ENCODE peak calls at places on chromosomes 7 and 10, in six cellular contexts. V, N, X, Y, Z and H are unnamed samples. For H3K27me3, the result is how much of the 10 kb centered on the place peaks cover.

GRCh38 chr7:103706805-103707204 is 260.8 kb upstream of the SLC26A5 start:
- DNase-seq in X (no peak), Z (no peak), N (no peak), V (no peak), Y (no peak), H (no peak)

GRCh38 chr7:135862586-135863361 is 114.2 kb upstream of the FAM180A start:
- DNase-seq in V (no peak), Z (no peak), N (no peak), Y (no peak), X (no peak), H (no peak)

GRCh38 chr7:142956951-142957623 is 5.1 kb downstream of the KEL start:
- DNase-seq in Z (no peak), Y (no peak), X (no peak), V (no peak), N (no peak), H (no peak)

GRCh38 chr10:94225589-94225988 is 137.2 kb downstream of the NOC3L start:
- DNase-seq in Y (no peak), N (peak), X (peak), Z (no peak), V (no peak), H (no peak)

GRCh38 chr10:129244298-129244697 is 222.7 kb upstream of the MGMT start:
- DNase-seq in N (no peak), X (no peak), Y (no peak), Z (no peak), V (no peak), H (no peak)

GRCh38 chr10:100033766-100034418 is 24.1 kb upstream of the DNMBP start:
- DNase-seq in X (peak), Y (no peak), V (no peak), Z (no peak), N (no peak), H (no peak)

GRCh38 chr10:57096044-57096443 is 735.0 kb upstream of the ZWINT start:
- DNase-seq in Z (no peak), X (no peak), V (no peak), N (no peak), Y (no peak), H (peak)

GRCh38 chr10:14240253-14241189 is 90.2 kb downstream of the FRMD4A start:
- DNase-seq in Y (no peak), N (peak), Z (no peak), X (peak), V (no peak), H (no peak)

GRCh38 chr10:132585732-132586722 is 48.4 kb downstream of the INPP5A start:
- DNase-seq in N (no peak), X (no peak), Y (peak), Z (no peak), V (peak), H (peak)

GRCh38 chr10:102647433-102648268 is 3.4 kb downstream of the TRIM8 start:
- DNase-seq in N (no peak), Y (no peak), Z (no peak), V (no peak), X (no peak), H (no peak)

GRCh38 chr7:138449580-138449979 is 10.5 kb upstream of the TRIM24 start:
- DNase-seq in Z (peak), V (no peak), N (no peak), Y (no peak), X (peak), H (no peak)

GRCh38 chr10:60978287-60979115 is 34.5 kb upstream of the RHOBTB1 start:
- DNase-seq in N (no peak), X (no peak), Y (no peak), Z (peak), V (no peak), H (no peak)

GRCh38 chr7:20786049-20786412 is 655 bp downstream of the SP8 start:
- DNase-seq in N (no peak), Z (no peak), V (no peak), X (no peak), Y (no peak), H (no peak)
- H3K27me3 ChIP-seq in N (under half), Z (under half), V (half or more), X (half or more), Y (under half), H (half or more)

DNA sequence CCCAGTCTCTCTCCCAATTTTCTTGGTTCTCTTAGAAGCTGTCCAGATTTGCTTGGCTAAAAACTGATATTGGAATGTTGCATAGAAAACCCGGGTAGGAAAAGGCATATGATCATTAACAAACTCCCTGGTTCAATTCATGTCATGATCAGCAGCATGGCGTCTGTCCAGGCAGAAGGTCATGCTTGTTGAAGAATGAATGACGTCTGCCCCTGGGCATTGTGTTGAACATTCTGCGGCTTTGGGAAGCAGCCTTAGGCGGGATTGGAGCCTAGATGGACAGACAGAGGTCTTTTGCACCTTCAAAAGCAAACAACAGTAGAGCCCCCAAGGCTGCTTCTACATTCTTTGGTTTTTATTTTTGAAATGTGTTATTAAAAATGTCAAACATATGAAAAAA is 7.7 kb upstream of the MINDY3 start:
- DNase-seq in Y (no peak), X (no peak), N (no peak), V (no peak), Z (no peak), H (no peak)
- H3K27me3 ChIP-seq in Y (under half), X (half or more), N (under half), V (under half), Z (under half), H (under half)

DNA sequence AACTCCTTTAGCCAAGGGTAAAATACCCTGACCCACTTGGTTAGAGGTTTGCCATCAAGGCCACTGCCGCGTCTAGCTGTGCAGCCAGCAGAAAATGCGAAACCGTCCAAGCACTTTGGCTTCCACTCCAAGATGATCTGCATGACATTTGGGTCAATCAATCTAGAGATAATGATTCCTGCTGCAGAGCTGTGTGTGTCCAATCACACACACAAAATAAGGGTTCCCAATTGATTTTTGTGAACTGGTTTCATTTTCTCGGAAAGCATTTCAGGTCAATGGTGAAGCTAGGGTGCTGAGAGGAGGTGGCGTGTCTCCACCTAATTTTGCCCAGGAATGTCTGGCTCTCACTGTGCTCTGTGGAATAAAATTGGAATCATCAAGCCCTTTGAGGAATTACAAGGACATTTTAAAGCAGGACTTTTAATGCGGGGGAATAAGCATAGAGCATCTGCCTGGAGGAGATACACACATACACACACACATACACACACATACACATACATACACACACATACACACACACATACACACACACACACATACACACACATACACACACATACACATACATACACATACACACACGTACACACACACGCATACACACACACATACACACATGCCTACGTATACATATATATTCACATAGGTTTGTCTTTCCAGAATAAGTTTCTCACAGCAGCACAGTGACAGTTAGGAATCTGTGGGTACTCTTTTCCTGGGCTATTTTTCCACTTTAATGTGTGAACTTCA is 59.5 kb downstream of the ACADSB start:
- DNase-seq in Z (no peak), Y (no peak), X (no peak), V (no peak), N (no peak), H (no peak)
- H3K27me3 ChIP-seq in Z (under half), Y (under half), X (under half), V (under half), N (under half), H (under half)

GRCh38 chr7:159145544-159145891 is 851 bp upstream of the VIPR2 start:
- DNase-seq in V (no peak), Y (no peak), N (no peak), X (no peak), Z (no peak), H (no peak)

GRCh38 chr7:159143780-159144755 is 599 bp downstream of the VIPR2 start:
- DNase-seq in N (no peak), V (peak), Y (no peak), Z (peak), X (peak), H (no peak)

GRCh38 chr7:159142730-159143129 is 1.9 kb downstream of the VIPR2 start:
- DNase-seq in X (no peak), Z (no peak), Y (no peak), N (no peak), V (no peak), H (no peak)

GRCh38 chr7:159146084-159146858 is 1.6 kb upstream of the VIPR2 start:
- DNase-seq in N (no peak), Z (no peak), V (no peak), X (no peak), Y (no peak), H (no peak)

DNA sequence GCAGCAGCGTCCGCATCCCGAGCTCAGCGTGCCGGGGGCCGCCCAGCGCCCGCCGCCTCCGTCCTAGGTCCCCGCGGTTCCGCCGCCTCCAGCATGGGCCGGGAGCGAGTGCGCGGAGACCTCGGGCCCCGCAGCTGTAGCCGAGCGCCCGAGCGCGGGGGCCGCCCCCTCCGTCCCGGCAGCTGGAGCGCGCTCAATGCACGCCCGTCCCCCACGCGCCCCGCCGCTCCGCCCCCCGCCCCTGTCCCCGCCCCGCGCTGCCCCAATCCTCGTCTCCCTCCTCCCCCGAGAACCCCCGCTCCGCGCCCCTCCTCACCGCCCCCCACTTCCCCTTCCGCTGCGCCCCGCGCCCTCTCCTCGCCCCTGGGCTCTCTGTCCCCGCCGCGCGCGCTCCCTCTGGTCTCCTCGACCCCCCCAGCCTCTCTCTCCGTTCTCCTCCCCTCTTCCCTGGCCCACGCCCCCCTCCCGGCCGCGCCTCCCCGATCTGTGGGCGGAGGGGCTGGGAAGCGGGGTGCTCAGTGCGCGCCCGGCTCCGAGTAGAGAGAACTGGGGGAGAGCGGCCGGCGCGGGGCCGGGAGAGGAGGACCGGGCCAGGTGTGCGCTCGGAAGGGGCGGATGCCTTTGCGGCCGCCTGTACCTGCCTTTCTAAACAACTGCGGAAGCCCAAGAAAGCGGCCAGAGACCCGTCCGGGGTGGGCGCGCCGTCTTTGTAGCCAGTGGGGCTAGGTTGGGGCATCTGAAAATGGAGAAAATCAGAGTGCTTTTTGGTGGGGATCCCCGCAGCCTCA is at the start of gene VIPR2:
- DNase-seq in Z (peak), X (peak), N (no peak), V (peak), Y (no peak), H (no peak)
- H3K27me3 ChIP-seq in Z (under half), X (under half), N (under half), V (under half), Y (under half), H (under half)

GRCh38 chr7:126806614-126807013 is 446.1 kb downstream of the GRM8 start:
- DNase-seq in Y (no peak), Z (no peak), X (no peak), V (no peak), N (no peak), H (no peak)

GRCh38 chr7:126803060-126803665 is 449.6 kb downstream of the GRM8 start:
- DNase-seq in N (peak), X (peak), V (no peak), Y (no peak), Z (peak), H (no peak)

GRCh38 chr7:126803990-126804389 is 448.8 kb downstream of the GRM8 start:
- DNase-seq in V (no peak), Y (no peak), Z (no peak), N (no peak), X (no peak), H (no peak)

GRCh38 chr7:126805351-126805750 is 447.4 kb downstream of the GRM8 start:
- DNase-seq in Z (no peak), N (no peak), X (peak), Y (no peak), V (no peak), H (no peak)

DNA sequence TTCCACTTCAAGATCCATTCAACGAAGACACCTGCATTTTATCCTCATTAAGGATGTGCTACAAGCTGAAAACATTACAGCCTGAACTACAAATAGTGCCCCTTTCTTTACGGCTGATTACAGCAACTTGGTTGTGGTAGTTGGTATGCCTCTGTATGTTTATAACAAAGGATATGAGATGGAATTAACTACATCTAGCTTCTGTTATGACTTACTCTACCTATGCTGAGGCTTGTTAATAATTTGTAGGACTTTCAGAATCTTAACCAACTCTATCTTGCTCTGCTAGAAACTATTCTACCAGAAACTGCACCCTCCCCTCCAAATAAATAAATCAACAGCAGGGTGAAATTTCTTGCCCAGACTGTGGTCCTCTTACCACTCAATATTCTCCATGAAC is 448.1 kb downstream of the GRM8 start:
- DNase-seq in V (no peak), N (no peak), Y (no peak), X (no peak), Z (no peak), H (no peak)
- H3K27me3 ChIP-seq in V (under half), N (under half), Y (under half), X (under half), Z (under half), H (under half)